ENCODE peak calls at places on chromosomes 12 and 14, in four cellular contexts. X is GM23338, R is GM12865, H is WERI-Rb-1. O is an unnamed sample.

GRCh38 chr12:16347391-16348298 is at the start of gene MGST1:
- DNase-seq in X (peak), H (peak), R (peak), O (peak)

GRCh38 chr12:59403259-59403932 is 192.4 kb upstream of the SLC16A7 start:
- DNase-seq in R (peak), X (peak), H (peak), O (peak)

GRCh38 chr14:74474376-74474775 is 18.7 kb downstream of the NPC2 start:
- DNase-seq in H (peak), X (no peak), R (no peak), O (peak)

GRCh38 chr14:80996049-80996901 is 40.9 kb downstream of the TSHR start:
- DNase-seq in H (peak), X (peak), R (peak), O (peak)

GRCh38 chr12:33813536-33813935 is 208.8 kb upstream of the ALG10 start:
- DNase-seq in R (no peak), X (no peak), H (no peak), O (no peak)

GRCh38 chr14:74425525-74426201 is 347 bp downstream of the SYNDIG1L start:
- DNase-seq in H (no peak), R (peak), X (peak), O (no peak)

GRCh38 chr12:46667547-46667946 is 158.2 kb downstream of the SLC38A4 start:
- DNase-seq in R (no peak), H (no peak), X (no peak), O (peak)

GRCh38 chr12:18320976-18321375 is 59.7 kb downstream of the PIK3C2G start:
- DNase-seq in R (no peak), X (no peak), H (no peak), O (no peak)

GRCh38 chr12:68158427-68158826 is 1.1 kb downstream of the IFNG start:
- DNase-seq in H (no peak), X (peak), R (peak), O (peak)

GRCh38 chr12:119990382-119990874 is 1.4 kb downstream of the BICDL1 start:
- DNase-seq in R (no peak), X (peak), H (peak), O (no peak)

GRCh38 chr12:27667540-27667939 is 28.7 kb upstream of the REP15 start:
- DNase-seq in X (no peak), H (no peak), R (no peak), O (peak)

GRCh38 chr12:8446642-8447547 is 8.9 kb upstream of the CLEC6A start:
- DNase-seq in X (no peak), H (no peak), R (no peak), O (no peak)

GRCh38 chr12:1566449-1567135 is 27.8 kb downstream of the FBXL14 start:
- DNase-seq in R (no peak), H (no peak), X (peak), O (no peak)

GRCh38 chr12:41629606-41630005 is 441.5 kb downstream of the PDZRN4 start:
- DNase-seq in X (no peak), R (no peak), H (no peak), O (no peak)

GRCh38 chr14:95242870-95243269 is 76.8 kb downstream of the CLMN start:
- DNase-seq in R (no peak), H (no peak), X (no peak), O (no peak)

GRCh38 chr14:56491299-56492285 is 88.0 kb upstream of the TMEM260 start:
- DNase-seq in X (peak), H (peak), R (peak), O (peak)

GRCh38 chr12:63093084-63093483 is 57.9 kb downstream of the AVPR1A start:
- DNase-seq in X (no peak), H (no peak), R (peak), O (no peak)

GRCh38 chr14:88164906-88165534 is 158.0 kb downstream of the KCNK10 start:
- DNase-seq in H (no peak), X (no peak), R (peak), O (no peak)

GRCh38 chr12:6273931-6274687 is 36.4 kb upstream of the PLEKHG6 start:
- DNase-seq in R (no peak), X (peak), H (no peak), O (peak)

GRCh38 chr12:49987620-49988303 is 15.0 kb downstream of the AQP6 start:
- DNase-seq in R (no peak), X (no peak), H (no peak), O (no peak)

GRCh38 chr12:68189766-68190700 is 30.5 kb upstream of the IFNG start:
- DNase-seq in R (no peak), X (no peak), H (no peak), O (peak)

GRCh38 chr14:57834001-57834598 is 31.8 kb downstream of the SLC35F4 start:
- DNase-seq in R (no peak), X (no peak), H (no peak), O (no peak)

GRCh38 chr14:54669759-54670630 is 103.1 kb downstream of the SAMD4A start:
- DNase-seq in X (no peak), R (no peak), H (peak), O (peak)

GRCh38 chr14:24389266-24389855 is 9.4 kb upstream of the NYNRIN start:
- DNase-seq in R (no peak), X (no peak), H (no peak), O (peak)

GRCh38 chr12:54719691-54720090 is 71.5 kb upstream of the DCD start:
- DNase-seq in H (no peak), R (no peak), X (no peak), O (no peak)

GRCh38 chr14:37061697-37062096 is 110.7 kb downstream of the SLC25A21 start:
- DNase-seq in X (no peak), R (no peak), H (no peak), O (no peak)

GRCh38 chr14:68199465-68200145 is 380.0 kb downstream of the RAD51B start:
- DNase-seq in R (no peak), H (no peak), X (peak), O (peak)

GRCh38 chr14:89681086-89682018 is 264.3 kb upstream of the FOXN3 start:
- DNase-seq in R (peak), X (no peak), H (no peak), O (no peak)

GRCh38 chr12:31588976-31589375 is 2.0 kb downstream of the DENND5B start:
- DNase-seq in R (no peak), H (no peak), X (no peak), O (peak)

GRCh38 chr14:101031186-101031585 is 127.7 kb upstream of the RTL1 start:
- DNase-seq in X (no peak), H (no peak), R (no peak), O (no peak)

GRCh38 chr12:123532021-123532420 is 1.5 kb downstream of the RILPL1 start:
- DNase-seq in X (no peak), R (peak), H (no peak), O (peak)

GRCh38 chr12:12327802-12328201 is 22.2 kb downstream of the MANSC1 start:
- DNase-seq in H (no peak), X (peak), R (peak), O (peak)

GRCh38 chr12:8950702-8951478 is 1.4 kb upstream of the M6PR start:
- DNase-seq in R (peak), H (no peak), X (no peak), O (no peak)

DNA sequence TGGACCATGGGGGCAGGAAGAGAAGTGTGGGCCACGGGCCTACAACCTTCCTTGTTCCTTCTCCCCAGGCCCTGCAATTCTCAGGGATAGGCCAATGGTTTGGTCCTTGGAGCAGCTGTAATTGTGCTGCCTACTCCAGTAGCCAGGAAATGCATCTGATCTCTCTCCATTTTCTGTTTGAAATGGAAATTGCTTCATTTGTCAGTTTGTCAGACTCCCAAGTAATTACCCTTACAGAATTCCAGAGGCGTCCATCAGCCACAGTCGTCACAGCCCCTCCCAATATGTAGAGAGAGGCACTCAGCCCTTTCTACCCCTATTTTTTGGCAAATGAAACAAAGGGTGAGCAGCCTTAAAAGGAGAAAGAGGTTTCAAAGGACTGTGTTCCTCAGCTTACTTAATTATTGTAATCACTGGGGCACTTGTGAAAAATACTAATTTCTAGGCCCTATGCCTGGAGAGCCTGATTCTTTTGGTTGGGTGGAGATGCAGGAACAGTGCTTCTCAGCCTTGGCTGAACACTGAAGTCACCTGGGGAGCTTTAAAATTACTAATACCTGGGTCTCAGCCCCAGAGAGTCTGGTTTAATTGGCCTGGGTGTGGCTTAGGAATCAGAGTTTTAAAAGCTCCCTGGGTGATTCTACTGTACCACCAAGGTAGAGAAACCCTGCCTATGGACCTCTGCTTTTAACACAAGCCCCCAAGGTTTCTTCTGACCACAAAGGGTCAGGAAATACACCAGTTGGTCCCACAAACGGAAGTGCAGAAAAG is 189.9 kb downstream of the EMP1 start:
- DNase-seq in R (no peak), H (no peak), X (no peak), O (no peak)
- H3K4me3 ChIP-seq in R (no peak), H (no peak), X (no peak), O (no peak)

GRCh38 chr14:38257500-38257899 is 1.6 kb upstream of the CLEC14A start:
- DNase-seq in X (no peak), H (no peak), R (no peak), O (no peak)

GRCh38 chr14:38255408-38255672 is 553 bp downstream of the CLEC14A start:
- DNase-seq in R (no peak), H (no peak), X (peak), O (no peak)

GRCh38 chr14:38254565-38255407 is 1.1 kb downstream of the CLEC14A start:
- DNase-seq in R (no peak), H (no peak), X (no peak), O (no peak)

GRCh38 chr14:38255673-38256357 is at the start of gene CLEC14A:
- DNase-seq in H (no peak), X (peak), R (no peak), O (no peak)

GRCh38 chr14:38256358-38256840 is 506 bp upstream of the CLEC14A start:
- DNase-seq in X (no peak), H (no peak), R (no peak), O (peak)
- H3K4me3 ChIP-seq in X (peak), H (no peak), R (no peak), O (no peak)

GRCh38 chr12:110744697-110745264 is 2.1 kb upstream of the PPP1CC start:
- DNase-seq in H (no peak), X (no peak), R (no peak), O (no peak)

GRCh38 chr12:110744176-110744575 is 1.5 kb upstream of the PPP1CC start:
- DNase-seq in R (no peak), H (no peak), X (no peak), O (peak)

GRCh38 chr12:110741795-110742717 is 635 bp downstream of the PPP1CC start:
- DNase-seq in R (peak), H (peak), X (peak), O (peak)

GRCh38 chr12:110742718-110743570 is at the start of gene PPP1CC:
- DNase-seq in H (peak), X (peak), R (peak), O (peak)

GRCh38 chr12:110743571-110744093 is 941 bp upstream of the PPP1CC start:
- DNase-seq in X (peak), R (no peak), H (no peak), O (peak)
- H3K4me3 ChIP-seq in X (peak), R (peak), H (no peak), O (peak)

GRCh38 chr14:71492346-71492745 is 439.9 kb upstream of the RGS6 start:
- DNase-seq in R (no peak), H (no peak), X (no peak), O (no peak)
- H3K4me3 ChIP-seq in R (no peak), H (no peak), X (no peak), O (no peak)

DNA sequence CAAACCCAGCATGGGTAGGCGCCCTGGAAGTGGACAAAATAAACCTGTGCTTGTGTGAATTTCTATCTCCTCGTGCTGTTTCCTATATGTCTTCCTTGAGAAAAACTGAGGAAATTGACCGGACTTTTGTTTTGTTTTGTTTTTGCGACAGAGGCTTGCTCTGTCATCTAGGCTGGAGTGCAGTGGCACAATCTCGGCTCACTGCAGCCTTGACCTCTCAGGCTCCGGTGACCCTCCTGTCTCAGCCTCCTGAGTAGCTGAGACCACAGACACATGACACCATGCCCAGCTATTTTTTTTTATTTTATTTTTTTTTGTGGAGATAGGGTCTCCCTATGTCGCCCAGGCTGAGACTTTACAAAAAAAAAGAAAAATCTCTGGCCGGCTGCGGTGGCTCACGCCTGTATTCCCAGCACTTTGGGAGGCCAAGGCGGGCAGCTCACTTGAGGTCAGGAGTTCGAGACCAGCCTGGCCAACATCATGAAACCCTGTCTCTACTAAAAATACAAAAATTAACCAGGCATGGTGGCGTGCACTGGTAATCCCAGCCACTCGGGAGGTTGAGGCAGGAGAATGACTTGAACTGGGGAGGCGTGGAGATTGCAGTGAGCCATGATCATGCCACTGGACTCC is 22.5 kb upstream of the MIA2 start:
- DNase-seq in H (no peak), R (no peak), X (no peak), O (no peak)
- H3K4me3 ChIP-seq in H (no peak), R (no peak), X (no peak), O (no peak)